ENCODE peak calls at places on chromosomes 5 and 9, in four cellular contexts. O is endothelial cell, M is GM13977, G is GM03348. S is an unnamed sample.

GRCh38 chr5:173745123-173745522 is 128.7 kb upstream of the BOD1 start:
- DNase-seq in O (no peak), M (peak), G (no peak), S (no peak)

GRCh38 chr5:139402561-139403158 is 1.2 kb downstream of the SPATA24 start:
- DNase-seq in O (peak), M (no peak), G (no peak), S (no peak)

GRCh38 chr5:91049800-91050199 is 333.3 kb downstream of the ARRDC3 start:
- DNase-seq in O (no peak), M (no peak), G (peak), S (no peak)

GRCh38 chr5:113524927-113525326 is 11.4 kb downstream of the YTHDC2 start:
- DNase-seq in O (no peak), M (peak), G (no peak), S (no peak)

GRCh38 chr5:146283344-146283761 is 55.3 kb upstream of the POU4F3 start:
- DNase-seq in O (no peak), M (no peak), G (peak), S (no peak)

GRCh38 chr9:88530051-88530450 is 4.9 kb upstream of the NXNL2 start:
- DNase-seq in O (no peak), M (no peak), G (peak), S (no peak)

GRCh38 chr9:104339692-104340091 is 164.4 kb upstream of the OR13F1 start:
- DNase-seq in O (no peak), M (no peak), G (no peak), S (no peak)

GRCh38 chr5:93611900-93612898 is 29.2 kb downstream of the NR2F1 start:
- DNase-seq in O (no peak), M (no peak), G (peak), S (no peak)

GRCh38 chr5:6632324-6632930 is 417 bp downstream of the NSUN2 start:
- DNase-seq in O (no peak), M (no peak), G (no peak), S (no peak)

GRCh38 chr5:59190746-59191145 is 607.9 kb downstream of the RAB3C start:
- DNase-seq in O (no peak), M (no peak), G (no peak), S (no peak)

GRCh38 chr5:6454628-6455053 is 6.0 kb downstream of the UBE2QL1 start:
- DNase-seq in O (no peak), M (no peak), G (no peak), S (no peak)

GRCh38 chr5:173016621-173017046 is 33.1 kb downstream of the ATP6V0E1 start:
- DNase-seq in O (peak), M (no peak), G (no peak), S (no peak)

GRCh38 chr5:38515081-38515480 is 41.4 kb downstream of the LIFR start:
- DNase-seq in O (no peak), M (no peak), G (no peak), S (no peak)

GRCh38 chr5:98031926-98032325 is 741.5 kb upstream of the RGMB start:
- DNase-seq in O (no peak), M (no peak), G (peak), S (no peak)

GRCh38 chr5:43367909-43368648 is 44.1 kb downstream of the CCL28 start:
- DNase-seq in O (no peak), M (no peak), G (peak), S (no peak)

GRCh38 chr5:116778611-116779010 is 204.0 kb upstream of the SEMA6A start:
- DNase-seq in O (no peak), M (no peak), G (no peak), S (no peak)

GRCh38 chr5:16866795-16867584 is 69.1 kb downstream of the MYO10 start:
- DNase-seq in O (no peak), M (no peak), G (peak), S (no peak)

GRCh38 chr5:84275609-84276008 is 109.1 kb downstream of the EDIL3 start:
- DNase-seq in O (no peak), M (no peak), G (no peak), S (no peak)

GRCh38 chr5:148452499-148453193 is 68.9 kb downstream of the FBXO38 start:
- DNase-seq in O (no peak), M (no peak), G (no peak), S (no peak)

S was measured in neural crest cell.